ENCODE peak calls at places on chromosomes 13 and 19, in six cellular contexts. P is cardiac fibroblast, K is hepatocyte, Z is activated B cell treated with CpG ODN at 0.5 μM for 24 hours, Q is GM23338, W is Calu3. I is an unnamed sample.

GRCh38 chr13:75329723-75330122 is 152.2 kb downstream of the TBC1D4 start:
- DNase-seq in Q (no peak), W (no peak), K (no peak), P (no peak), Z (no peak), I (no peak)

GRCh38 chr13:99124695-99125334 is 75.8 kb upstream of the UBAC2 start:
- DNase-seq in Q (no peak), Z (no peak), K (no peak), P (peak), W (no peak), I (no peak)

GRCh38 chr19:10379880-10380310 is 477 bp downstream of the TYK2 start:
- DNase-seq in K (no peak), Q (no peak), Z (no peak), P (no peak), W (no peak), I (no peak)

GRCh38 chr13:52707375-52707774 is 32.2 kb downstream of the CNMD start:
- DNase-seq in W (no peak), P (no peak), K (no peak), Q (peak), Z (no peak), I (no peak)

GRCh38 chr13:45156565-45157361 is 36.5 kb downstream of the GTF2F2 start:
- DNase-seq in K (no peak), Q (no peak), P (no peak), W (no peak), Z (no peak), I (no peak)

GRCh38 chr19:30881986-30882385 is 467.2 kb downstream of the TSHZ3 start:
- DNase-seq in K (no peak), Z (no peak), W (no peak), P (no peak), Q (no peak), I (no peak)

GRCh38 chr13:102399791-102400618 is 1.8 kb downstream of the FGF14 start:
- DNase-seq in Q (peak), K (no peak), Z (no peak), W (peak), P (no peak), I (no peak)

GRCh38 chr19:50896591-50897190 is 14.5 kb downstream of the KLK4 start:
- DNase-seq in Z (peak), Q (no peak), W (peak), P (peak), K (peak), I (no peak)

GRCh38 chr13:20901668-20902437 is 693 bp downstream of the XPO4 start:
- DNase-seq in P (peak), Q (peak), W (peak), Z (peak), K (peak), I (no peak)

GRCh38 chr13:27621366-27622101 is at the start of gene POLR1D:
- DNase-seq in Z (peak), K (peak), Q (peak), W (peak), P (peak), I (peak)

GRCh38 chr13:93847162-93847561 is 620.6 kb downstream of the GPC6 start:
- DNase-seq in W (no peak), P (peak), Q (no peak), Z (no peak), K (peak), I (no peak)

GRCh38 chr19:50329146-50329925 is at the start of gene KCNC3:
- DNase-seq in Z (peak), K (peak), W (peak), Q (peak), P (peak), I (peak)

GRCh38 chr13:31767175-31767900 is 28.0 kb downstream of the RXFP2 start:
- DNase-seq in P (peak), W (no peak), K (no peak), Z (no peak), Q (no peak), I (no peak)

GRCh38 chr19:18478545-18479311 is 40.8 kb upstream of the ISYNA1 start:
- DNase-seq in P (peak), K (peak), W (peak), Z (no peak), Q (no peak), I (no peak)

GRCh38 chr19:1468274-1469199 is 10.5 kb downstream of the C19orf25 start:
- DNase-seq in Z (peak), P (no peak), W (peak), Q (no peak), K (peak), I (no peak)
- TF ChIP-seq CTCF in Z (no peak), P (no peak), W (no peak), Q (no peak), K (no peak), I (peak)

DNA sequence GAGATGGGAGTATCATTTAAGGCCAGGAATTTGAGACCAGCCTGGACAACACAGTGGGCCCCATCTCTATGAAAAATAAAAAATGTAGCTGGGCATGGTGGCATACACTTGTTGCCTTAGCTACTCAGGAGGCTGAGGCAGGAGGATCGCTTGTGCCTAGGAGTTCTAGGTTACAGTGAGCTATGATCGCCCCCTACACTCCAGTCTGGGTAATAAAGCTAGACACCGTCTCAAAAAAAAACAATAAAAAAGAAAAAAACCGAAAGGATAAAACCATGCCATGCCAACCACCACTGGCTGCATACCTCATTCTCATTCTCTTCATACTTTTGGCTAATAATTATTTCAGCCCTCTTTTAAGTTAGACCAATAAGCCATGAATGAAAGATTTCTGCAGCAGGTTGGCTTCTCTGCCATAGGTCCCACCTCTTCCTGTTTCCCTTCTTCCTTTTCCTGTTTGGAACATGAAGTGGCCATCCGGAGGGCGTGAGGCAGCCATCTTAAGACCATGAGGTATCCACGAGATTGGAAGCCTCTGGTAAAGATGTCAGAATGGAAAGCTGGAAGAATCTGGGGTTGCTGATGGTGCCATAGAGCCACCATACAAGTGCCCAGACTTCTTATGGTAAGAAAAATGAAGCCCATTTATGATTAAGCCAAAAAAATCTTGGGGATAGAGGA is 171.3 kb downstream of the CACNA1A start:
- DNase-seq in Z (no peak), Q (peak), P (no peak), K (no peak), W (no peak), I (no peak)
- TF ChIP-seq CTCF in Z (no peak), Q (peak), P (no peak), K (no peak), W (no peak), I (no peak)

GRCh38 chr19:45456500-45456815 is 11.3 kb upstream of the FOSB start:
- DNase-seq in Q (no peak), W (no peak), K (no peak), P (no peak), Z (no peak), I (no peak)

GRCh38 chr19:45457776-45458175 is 10.0 kb upstream of the FOSB start:
- DNase-seq in P (no peak), W (no peak), K (no peak), Z (no peak), Q (no peak), I (no peak)

GRCh38 chr19:45451181-45451849 is 16.5 kb upstream of the FOSB start:
- DNase-seq in Z (peak), Q (peak), K (peak), W (no peak), P (peak), I (no peak)

GRCh38 chr19:45451850-45452387 is 15.9 kb upstream of the FOSB start:
- DNase-seq in K (no peak), Q (no peak), P (no peak), W (no peak), Z (no peak), I (no peak)

GRCh38 chr19:45455707-45456499 is 11.9 kb upstream of the FOSB start:
- DNase-seq in P (peak), W (peak), Q (peak), Z (peak), K (peak), I (no peak)
- TF ChIP-seq CTCF in P (no peak), W (no peak), Q (no peak), Z (no peak), K (no peak), I (no peak)

GRCh38 chr19:5398693-5399057 is 56.5 kb upstream of the ZNRF4 start:
- DNase-seq in P (no peak), Z (no peak), W (no peak), Q (no peak), K (no peak), I (no peak)

GRCh38 chr19:5395541-5395940 is 54.9 kb upstream of the PTPRS start:
- DNase-seq in K (no peak), W (no peak), P (no peak), Q (no peak), Z (no peak), I (no peak)

GRCh38 chr19:5396963-5397362 is 56.4 kb upstream of the PTPRS start:
- DNase-seq in W (no peak), Q (no peak), K (no peak), Z (no peak), P (no peak), I (peak)

GRCh38 chr19:5395996-5396939 is 55.7 kb upstream of the PTPRS start:
- DNase-seq in W (no peak), Z (no peak), K (no peak), P (no peak), Q (peak), I (peak)

GRCh38 chr19:5397804-5398692 is 57.2 kb upstream of the ZNRF4 start:
- DNase-seq in W (peak), P (peak), Z (no peak), K (peak), Q (peak), I (no peak)
- TF ChIP-seq CTCF in W (no peak), P (no peak), Z (no peak), K (no peak), Q (no peak), I (no peak)